ENCODE peak calls at places on chromosomes 4 and X, in five cellular contexts. One of them, this sample, is unnamed.

GRCh38 chr4:10115657-10116624 is 658 bp downstream of the WDR1 start:
- DNase-seq in hypothalamus: no peak
- DNase-seq in NCI-H1930: no peak
- DNase-seq in stimulated activated CD4-positive, alpha-beta T cell treated with anti-CD3 and anti-CD28 coated beads, Interleukin-12 subunit alpha, Interleukin-12 subunit beta, amount 100 ng/mL, for 4 hours: peak
- DNase-seq in fibroblast of lung: peak
- DNase-seq in this sample: peak

GRCh38 chrX:23317799-23318724 is 16.6 kb upstream of the PTCHD1 start:
- DNase-seq in hypothalamus: no peak
- DNase-seq in stimulated activated CD4-positive, alpha-beta T cell treated with anti-CD3 and anti-CD28 coated beads, Interleukin-12 subunit alpha, Interleukin-12 subunit beta, amount 100 ng/mL, for 4 hours: no peak
- DNase-seq in fibroblast of lung: no peak
- DNase-seq in NCI-H1930: no peak
- DNase-seq in this sample: peak

GRCh38 chr4:181684310-181684709 is 558.9 kb upstream of the TENM3 start:
- DNase-seq in fibroblast of lung: peak
- DNase-seq in NCI-H1930: no peak
- DNase-seq in hypothalamus: no peak
- DNase-seq in stimulated activated CD4-positive, alpha-beta T cell treated with anti-CD3 and anti-CD28 coated beads, Interleukin-12 subunit alpha, Interleukin-12 subunit beta, amount 100 ng/mL, for 4 hours: no peak
- DNase-seq in this sample: no peak

GRCh38 chrX:107325467-107325866 is 119.1 kb downstream of the DNAAF6 start:
- DNase-seq in stimulated activated CD4-positive, alpha-beta T cell treated with anti-CD3 and anti-CD28 coated beads, Interleukin-12 subunit alpha, Interleukin-12 subunit beta, amount 100 ng/mL, for 4 hours: no peak
- DNase-seq in fibroblast of lung: no peak
- DNase-seq in hypothalamus: no peak
- DNase-seq in NCI-H1930: no peak
- DNase-seq in this sample: no peak

GRCh38 chr4:155745984-155746383 is 12.8 kb upstream of the GUCY1B1 start:
- DNase-seq in stimulated activated CD4-positive, alpha-beta T cell treated with anti-CD3 and anti-CD28 coated beads, Interleukin-12 subunit alpha, Interleukin-12 subunit beta, amount 100 ng/mL, for 4 hours: no peak
- DNase-seq in NCI-H1930: no peak
- DNase-seq in hypothalamus: no peak
- DNase-seq in fibroblast of lung: peak
- DNase-seq in this sample: no peak

GRCh38 chrX:132009344-132009743 is 13.8 kb upstream of the STK26 start:
- DNase-seq in stimulated activated CD4-positive, alpha-beta T cell treated with anti-CD3 and anti-CD28 coated beads, Interleukin-12 subunit alpha, Interleukin-12 subunit beta, amount 100 ng/mL, for 4 hours: no peak
- DNase-seq in NCI-H1930: no peak
- DNase-seq in fibroblast of lung: no peak
- DNase-seq in hypothalamus: no peak
- DNase-seq in this sample: no peak

GRCh38 chrX:147953976-147954375 is 27.2 kb upstream of the FMR1NB start:
- DNase-seq in NCI-H1930: no peak
- DNase-seq in hypothalamus: no peak
- DNase-seq in fibroblast of lung: no peak
- DNase-seq in stimulated activated CD4-positive, alpha-beta T cell treated with anti-CD3 and anti-CD28 coated beads, Interleukin-12 subunit alpha, Interleukin-12 subunit beta, amount 100 ng/mL, for 4 hours: no peak
- DNase-seq in this sample: no peak

GRCh38 chr4:71095141-71095939 is 101.9 kb downstream of the DCK start:
- DNase-seq in hypothalamus: no peak
- DNase-seq in stimulated activated CD4-positive, alpha-beta T cell treated with anti-CD3 and anti-CD28 coated beads, Interleukin-12 subunit alpha, Interleukin-12 subunit beta, amount 100 ng/mL, for 4 hours: no peak
- DNase-seq in fibroblast of lung: no peak
- DNase-seq in NCI-H1930: no peak
- DNase-seq in this sample: no peak

GRCh38 chr4:21242163-21242562 is 541.9 kb downstream of the PACRGL start:
- DNase-seq in stimulated activated CD4-positive, alpha-beta T cell treated with anti-CD3 and anti-CD28 coated beads, Interleukin-12 subunit alpha, Interleukin-12 subunit beta, amount 100 ng/mL, for 4 hours: no peak
- DNase-seq in NCI-H1930: no peak
- DNase-seq in fibroblast of lung: no peak
- DNase-seq in hypothalamus: no peak
- DNase-seq in this sample: no peak

GRCh38 chr4:156962551-156962974 is 9.0 kb downstream of the PDGFC start:
- DNase-seq in fibroblast of lung: peak
- DNase-seq in NCI-H1930: no peak
- DNase-seq in hypothalamus: no peak
- DNase-seq in stimulated activated CD4-positive, alpha-beta T cell treated with anti-CD3 and anti-CD28 coated beads, Interleukin-12 subunit alpha, Interleukin-12 subunit beta, amount 100 ng/mL, for 4 hours: no peak
- DNase-seq in this sample: no peak

GRCh38 chr4:48037117-48037462 is 20.5 kb downstream of the NIPAL1 start:
- DNase-seq in hypothalamus: no peak
- DNase-seq in stimulated activated CD4-positive, alpha-beta T cell treated with anti-CD3 and anti-CD28 coated beads, Interleukin-12 subunit alpha, Interleukin-12 subunit beta, amount 100 ng/mL, for 4 hours: no peak
- DNase-seq in NCI-H1930: no peak
- DNase-seq in fibroblast of lung: no peak
- DNase-seq in this sample: no peak

GRCh38 chr4:154779362-154779947 is 1.6 kb upstream of the RBM46 start:
- DNase-seq in NCI-H1930: no peak
- DNase-seq in hypothalamus: no peak
- DNase-seq in fibroblast of lung: peak
- DNase-seq in stimulated activated CD4-positive, alpha-beta T cell treated with anti-CD3 and anti-CD28 coated beads, Interleukin-12 subunit alpha, Interleukin-12 subunit beta, amount 100 ng/mL, for 4 hours: no peak
- DNase-seq in this sample: no peak

This sample was measured in activated CD8-positive, alpha-beta memory T cell treated with anti-CD3 and anti-CD28 coated beads for 24 hours.